ENCODE peak calls at places on chromosomes 4 and X, in seven cellular contexts. One of them, this sample, is unnamed.
A peak's percentile ranks its signal among the peaks of the same experiment; 100 is the strongest.

GRCh38 chr4:103400405-103400804 is 202.3 kb upstream of the CENPE start:
- DNase-seq in body of pancreas: no peak
- DNase-seq in tibial nerve: no peak
- DNase-seq in AG10803: no peak
- DNase-seq in mammary epithelial cell: peak; percentile 91
- DNase-seq in upper lobe of left lung: no peak
- DNase-seq in kidney: no peak
- DNase-seq in this sample: peak; percentile 74

GRCh38 chrX:128739539-128739938 is 687.3 kb upstream of the ACTRT1 start:
- DNase-seq in upper lobe of left lung: no peak
- DNase-seq in mammary epithelial cell: no peak
- DNase-seq in tibial nerve: no peak
- DNase-seq in body of pancreas: no peak
- DNase-seq in AG10803: no peak
- DNase-seq in kidney: no peak
- DNase-seq in this sample: no peak

GRCh38 chrX:151153086-151153485 is 23.3 kb upstream of the GPR50 start:
- DNase-seq in kidney: no peak
- DNase-seq in upper lobe of left lung: no peak
- DNase-seq in tibial nerve: no peak
- DNase-seq in mammary epithelial cell: peak; percentile 55
- DNase-seq in body of pancreas: no peak
- DNase-seq in AG10803: peak; percentile 12
- DNase-seq in this sample: no peak

GRCh38 chrX:22109442-22109841 is 77.3 kb downstream of the PHEX start:
- DNase-seq in kidney: no peak
- DNase-seq in tibial nerve: no peak
- DNase-seq in mammary epithelial cell: peak; percentile 54
- DNase-seq in upper lobe of left lung: no peak
- DNase-seq in AG10803: peak; percentile 69
- DNase-seq in body of pancreas: no peak
- DNase-seq in this sample: peak; percentile 45

GRCh38 chr4:151226004-151226932 is 50.7 kb upstream of the PRSS48 start:
- DNase-seq in tibial nerve: no peak
- DNase-seq in body of pancreas: no peak
- DNase-seq in kidney: no peak
- DNase-seq in upper lobe of left lung: no peak
- DNase-seq in AG10803: peak; percentile 84
- DNase-seq in mammary epithelial cell: peak; percentile 73
- DNase-seq in this sample: peak; percentile 56

GRCh38 chrX:130125090-130125489 is 14.8 kb upstream of the ELF4 start:
- DNase-seq in body of pancreas: peak; percentile 80
- DNase-seq in kidney: no peak
- DNase-seq in upper lobe of left lung: no peak
- DNase-seq in mammary epithelial cell: peak; percentile 92
- DNase-seq in tibial nerve: peak; percentile 50
- DNase-seq in AG10803: peak; percentile 69
- DNase-seq in this sample: no peak

GRCh38 chr4:109319156-109319555 is 16.7 kb upstream of the COL25A1 start:
- DNase-seq in AG10803: no peak
- DNase-seq in upper lobe of left lung: no peak
- DNase-seq in body of pancreas: no peak
- DNase-seq in mammary epithelial cell: no peak
- DNase-seq in tibial nerve: no peak
- DNase-seq in kidney: no peak
- DNase-seq in this sample: no peak

GRCh38 chr4:38979511-38980230 is 52.5 kb downstream of the TMEM156 start:
- DNase-seq in body of pancreas: no peak
- DNase-seq in kidney: no peak
- DNase-seq in tibial nerve: no peak
- DNase-seq in AG10803: peak; percentile 46
- DNase-seq in upper lobe of left lung: no peak
- DNase-seq in mammary epithelial cell: no peak
- DNase-seq in this sample: no peak

DNA sequence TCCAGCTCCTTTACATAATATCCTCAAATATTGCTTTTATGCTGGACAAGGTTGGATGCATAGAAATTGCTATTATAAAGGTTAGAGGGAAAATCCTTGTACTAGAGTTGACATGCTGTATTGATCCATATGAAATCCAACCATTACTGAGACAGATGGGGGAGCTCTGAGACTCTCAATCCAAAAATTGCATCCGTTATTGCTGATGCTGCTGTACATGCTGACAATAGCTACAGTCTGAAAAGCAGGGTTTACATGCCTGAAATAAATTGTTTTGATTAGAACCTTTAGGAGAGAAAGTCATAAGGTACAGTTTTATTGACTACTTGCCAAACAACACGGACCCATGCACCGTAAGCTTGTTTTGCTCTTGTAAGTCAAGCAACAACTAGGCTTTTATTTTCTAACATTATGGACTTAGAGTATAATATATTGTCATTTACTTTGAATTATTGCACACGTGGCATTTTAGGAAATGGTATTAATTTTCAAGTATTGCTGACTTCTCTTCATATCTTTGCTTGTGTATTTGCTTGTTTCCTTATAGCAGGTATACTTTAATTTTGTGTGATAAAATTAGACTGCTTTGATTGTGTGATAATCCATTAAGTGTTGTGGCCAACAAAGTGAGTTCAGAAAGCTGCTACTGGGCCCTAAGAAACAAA is 1365.2 kb downstream of the STIM2 start:
- DNase-seq in kidney: no peak
- DNase-seq in body of pancreas: no peak
- DNase-seq in tibial nerve: no peak
- DNase-seq in AG10803: peak; percentile 32
- DNase-seq in mammary epithelial cell: peak; percentile 19
- DNase-seq in upper lobe of left lung: no peak
- DNase-seq in this sample: no peak
- TF ChIP-seq CTCF in kidney: no peak
- TF ChIP-seq CTCF in body of pancreas: no peak
- TF ChIP-seq CTCF in tibial nerve: no peak
- TF ChIP-seq CTCF in AG10803: peak; percentile 40
- TF ChIP-seq CTCF in mammary epithelial cell: peak; percentile 27
- TF ChIP-seq CTCF in upper lobe of left lung: no peak
- TF ChIP-seq CTCF in this sample: no peak

GRCh38 chr4:13544556-13545393 is 467 bp upstream of the NKX3-2 start:
- DNase-seq in upper lobe of left lung: peak; percentile 88
- DNase-seq in mammary epithelial cell: peak; percentile 70
- DNase-seq in body of pancreas: peak; percentile 67
- DNase-seq in AG10803: peak; percentile 33
- DNase-seq in kidney: peak; percentile 89
- DNase-seq in tibial nerve: peak; percentile 41
- DNase-seq in this sample: no peak

GRCh38 chr4:13546855-13547562 is 2.7 kb upstream of the NKX3-2 start:
- DNase-seq in AG10803: no peak
- DNase-seq in kidney: peak; percentile 77
- DNase-seq in upper lobe of left lung: peak; percentile 89
- DNase-seq in tibial nerve: no peak
- DNase-seq in mammary epithelial cell: no peak
- DNase-seq in body of pancreas: no peak
- DNase-seq in this sample: no peak

GRCh38 chr4:13547563-13548041 is 3.3 kb upstream of the NKX3-2 start:
- DNase-seq in mammary epithelial cell: no peak
- DNase-seq in AG10803: no peak
- DNase-seq in tibial nerve: no peak
- DNase-seq in body of pancreas: no peak
- DNase-seq in upper lobe of left lung: peak; percentile 82
- DNase-seq in kidney: peak; percentile 56
- DNase-seq in this sample: no peak

GRCh38 chr4:13545394-13545808 is 1.1 kb upstream of the NKX3-2 start:
- DNase-seq in tibial nerve: no peak
- DNase-seq in upper lobe of left lung: no peak
- DNase-seq in kidney: no peak
- DNase-seq in body of pancreas: no peak
- DNase-seq in AG10803: no peak
- DNase-seq in mammary epithelial cell: no peak
- DNase-seq in this sample: no peak

GRCh38 chr4:13546374-13546854 is 2.1 kb upstream of the NKX3-2 start:
- DNase-seq in upper lobe of left lung: no peak
- DNase-seq in body of pancreas: no peak
- DNase-seq in AG10803: no peak
- DNase-seq in kidney: no peak
- DNase-seq in mammary epithelial cell: no peak
- DNase-seq in tibial nerve: no peak
- DNase-seq in this sample: no peak
- H3K4me3 ChIP-seq in upper lobe of left lung: no peak overlapping the region
- H3K4me3 ChIP-seq in body of pancreas: no peak overlapping the region
- H3K4me3 ChIP-seq in AG10803: no peak overlapping the region
- H3K4me3 ChIP-seq in kidney: no peak overlapping the region
- H3K4me3 ChIP-seq in mammary epithelial cell: no peak overlapping the region
- H3K4me3 ChIP-seq in tibial nerve: no peak overlapping the region
- H3K4me3 ChIP-seq in this sample: no peak overlapping the region

DNA sequence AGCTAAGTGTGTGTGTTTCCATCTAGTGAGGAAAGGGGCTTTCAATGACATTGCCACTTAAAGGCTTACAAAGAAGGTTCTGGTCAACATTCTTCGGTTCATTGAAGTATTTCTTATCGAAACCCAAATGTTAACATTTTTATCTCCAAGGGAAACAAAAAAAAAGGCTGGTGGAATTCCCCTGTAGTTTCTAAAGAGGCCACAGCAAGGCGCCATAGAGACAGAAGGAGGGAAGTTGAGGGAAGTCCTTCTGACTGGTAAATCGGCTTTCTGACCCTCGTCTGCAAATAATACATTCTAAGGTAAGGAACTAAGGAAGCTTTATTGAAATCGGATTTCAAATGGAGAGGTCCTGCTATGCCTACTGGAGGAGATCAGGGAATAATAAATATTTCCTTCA is 1.7 kb upstream of the ZFP42 start:
- DNase-seq in body of pancreas: no peak
- DNase-seq in tibial nerve: no peak
- DNase-seq in mammary epithelial cell: no peak
- DNase-seq in AG10803: no peak
- DNase-seq in upper lobe of left lung: no peak
- DNase-seq in kidney: no peak
- DNase-seq in this sample: no peak
- TF ChIP-seq CTCF in body of pancreas: no peak
- TF ChIP-seq CTCF in tibial nerve: no peak
- TF ChIP-seq CTCF in mammary epithelial cell: no peak
- TF ChIP-seq CTCF in AG10803: no peak
- TF ChIP-seq CTCF in upper lobe of left lung: no peak
- TF ChIP-seq CTCF in kidney: no peak
- TF ChIP-seq CTCF in this sample: peak; percentile 52

DNA sequence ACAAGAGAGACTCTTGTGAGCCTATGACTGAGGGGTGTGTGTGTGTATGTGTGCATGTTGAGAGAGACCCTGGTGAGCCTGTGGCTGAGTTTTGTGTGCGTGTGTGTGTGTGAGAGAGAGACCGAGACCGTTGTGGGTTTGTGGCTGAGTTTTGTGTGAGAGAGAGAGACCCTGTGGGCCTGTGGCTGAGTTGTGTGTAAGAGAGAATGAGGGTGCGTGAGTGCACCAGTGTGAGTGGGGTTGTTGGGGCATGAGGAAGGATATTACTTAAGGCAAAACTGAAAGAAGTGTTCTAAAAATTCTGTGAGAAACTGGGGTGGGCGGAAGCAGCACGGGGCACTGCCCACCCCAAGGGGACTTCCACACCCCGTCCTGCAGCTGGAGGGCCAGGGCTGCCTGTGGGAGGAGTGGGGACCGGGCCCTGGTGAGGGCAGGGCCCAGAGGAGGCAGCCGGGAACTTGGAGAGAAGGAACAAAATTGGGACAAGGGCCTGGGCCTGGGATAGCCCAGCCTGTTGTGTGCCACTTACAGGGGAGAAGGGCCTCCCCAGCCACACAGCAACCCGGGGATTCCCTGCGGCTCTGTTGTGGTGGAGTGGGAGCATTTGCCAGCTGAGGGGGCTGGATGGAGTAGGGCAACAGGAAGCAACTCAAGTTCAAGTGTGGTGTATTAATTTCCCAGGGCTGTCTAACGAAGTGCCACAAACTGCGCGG is 22.0 kb downstream of the TMEM131L start:
- DNase-seq in kidney: peak; percentile 80
- DNase-seq in tibial nerve: no peak
- DNase-seq in upper lobe of left lung: peak; percentile 67
- DNase-seq in body of pancreas: no peak
- DNase-seq in mammary epithelial cell: peak; percentile 69
- DNase-seq in AG10803: no peak
- DNase-seq in this sample: no peak
- H3K4me3 ChIP-seq in kidney: no peak overlapping the region
- H3K4me3 ChIP-seq in tibial nerve: peak overlapping the region; percentile 16
- H3K4me3 ChIP-seq in upper lobe of left lung: no peak overlapping the region
- H3K4me3 ChIP-seq in body of pancreas: no peak overlapping the region
- H3K4me3 ChIP-seq in mammary epithelial cell: peak overlapping the region; percentile 16
- H3K4me3 ChIP-seq in AG10803: no peak overlapping the region
- H3K4me3 ChIP-seq in this sample: no peak overlapping the region